ENCODE peak calls at places on chromosomes 5 and 9, in five cellular contexts. One of them, this sample, is unnamed.

GRCh38 chr5:139494256-139494655 is 11.7 kb upstream of the STING1 start:
- DNase-seq in astrocyte: no peak
- DNase-seq in PC-9: no peak
- DNase-seq in IMR-90: no peak
- DNase-seq in fibroblast of pulmonary artery: no peak
- DNase-seq in this sample: no peak

GRCh38 chr9:2179557-2179956 is 164.4 kb downstream of the SMARCA2 start:
- DNase-seq in astrocyte: no peak
- DNase-seq in PC-9: no peak
- DNase-seq in IMR-90: no peak
- DNase-seq in fibroblast of pulmonary artery: no peak
- DNase-seq in this sample: no peak

GRCh38 chr9:36137392-36138004 is 965 bp downstream of the GLIPR2 start:
- DNase-seq in astrocyte: no peak
- DNase-seq in IMR-90: peak
- DNase-seq in fibroblast of pulmonary artery: peak
- DNase-seq in PC-9: no peak
- DNase-seq in this sample: peak

GRCh38 chr5:175711472-175712312 is 53.8 kb downstream of the HRH2 start:
- DNase-seq in PC-9: no peak
- DNase-seq in IMR-90: no peak
- DNase-seq in fibroblast of pulmonary artery: no peak
- DNase-seq in astrocyte: no peak
- DNase-seq in this sample: no peak

GRCh38 chr5:83077662-83078261 is 415 bp downstream of the XRCC4 start:
- DNase-seq in fibroblast of pulmonary artery: peak
- DNase-seq in astrocyte: peak
- DNase-seq in IMR-90: peak
- DNase-seq in PC-9: no peak
- DNase-seq in this sample: peak

GRCh38 chr9:134333234-134333873 is 7.1 kb downstream of the RXRA start:
- DNase-seq in fibroblast of pulmonary artery: no peak
- DNase-seq in PC-9: no peak
- DNase-seq in astrocyte: no peak
- DNase-seq in IMR-90: no peak
- DNase-seq in this sample: peak

GRCh38 chr5:76256116-76256889 is 146.8 kb upstream of the IQGAP2 start:
- DNase-seq in PC-9: peak
- DNase-seq in astrocyte: peak
- DNase-seq in IMR-90: peak
- DNase-seq in fibroblast of pulmonary artery: peak
- DNase-seq in this sample: peak

GRCh38 chr5:164597293-164597900 is 1092.0 kb downstream of the MAT2B start:
- DNase-seq in astrocyte: no peak
- DNase-seq in IMR-90: no peak
- DNase-seq in fibroblast of pulmonary artery: no peak
- DNase-seq in PC-9: no peak
- DNase-seq in this sample: no peak

GRCh38 chr5:127685662-127686061 is 17.5 kb upstream of the CCDC192 start:
- DNase-seq in PC-9: no peak
- DNase-seq in IMR-90: no peak
- DNase-seq in astrocyte: peak
- DNase-seq in fibroblast of pulmonary artery: peak
- DNase-seq in this sample: no peak
- H3K4me3 ChIP-seq in PC-9: no peak
- H3K4me3 ChIP-seq in IMR-90: no peak
- H3K4me3 ChIP-seq in astrocyte: no peak
- H3K4me3 ChIP-seq in fibroblast of pulmonary artery: no peak
- H3K4me3 ChIP-seq in this sample: no peak

GRCh38 chr9:33742519-33742918 is 52.8 kb upstream of the PRSS3 start:
- DNase-seq in PC-9: no peak
- DNase-seq in astrocyte: no peak
- DNase-seq in IMR-90: no peak
- DNase-seq in fibroblast of pulmonary artery: no peak
- DNase-seq in this sample: no peak
- TF ChIP-seq CTCF in PC-9: peak
- TF ChIP-seq CTCF in astrocyte: no peak
- TF ChIP-seq CTCF in IMR-90: no peak
- TF ChIP-seq CTCF in fibroblast of pulmonary artery: no peak
- TF ChIP-seq CTCF in this sample: no peak

GRCh38 chr9:93266521-93267001 is 82.6 kb downstream of the WNK2 start:
- DNase-seq in astrocyte: no peak
- DNase-seq in IMR-90: no peak
- DNase-seq in fibroblast of pulmonary artery: no peak
- DNase-seq in PC-9: no peak
- DNase-seq in this sample: no peak
- H3K4me3 ChIP-seq in astrocyte: no peak
- H3K4me3 ChIP-seq in IMR-90: no peak
- H3K4me3 ChIP-seq in fibroblast of pulmonary artery: no peak
- H3K4me3 ChIP-seq in PC-9: no peak
- H3K4me3 ChIP-seq in this sample: no peak

DNA sequence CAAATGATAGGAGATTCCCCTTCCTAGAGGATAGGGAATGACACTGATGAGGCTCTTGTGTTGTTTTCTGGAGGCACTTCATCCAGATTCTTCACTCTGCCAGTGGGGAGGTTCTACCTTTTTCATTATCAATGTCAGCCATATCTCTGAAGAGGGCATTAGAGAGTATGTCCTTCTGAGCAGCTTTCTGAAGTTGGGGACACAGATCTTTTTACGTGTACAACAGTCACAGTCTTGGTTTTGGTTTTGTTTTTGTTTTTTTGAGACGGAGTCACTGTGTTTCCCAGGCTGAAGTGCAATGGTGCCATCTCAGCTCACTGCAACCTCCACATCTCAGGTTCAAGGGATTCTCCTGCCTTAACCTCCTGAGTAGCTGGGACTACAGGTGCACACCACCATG is 22.6 kb downstream of the CENPH start:
- DNase-seq in fibroblast of pulmonary artery: no peak
- DNase-seq in IMR-90: no peak
- DNase-seq in astrocyte: no peak
- DNase-seq in PC-9: no peak
- DNase-seq in this sample: no peak
- TF ChIP-seq CTCF in fibroblast of pulmonary artery: no peak
- TF ChIP-seq CTCF in IMR-90: no peak
- TF ChIP-seq CTCF in astrocyte: no peak
- TF ChIP-seq CTCF in PC-9: no peak
- TF ChIP-seq CTCF in this sample: no peak

GRCh38 chr5:87924451-87924850 is 344.2 kb downstream of the TMEM161B start:
- DNase-seq in astrocyte: no peak
- DNase-seq in IMR-90: no peak
- DNase-seq in fibroblast of pulmonary artery: no peak
- DNase-seq in PC-9: peak
- DNase-seq in this sample: no peak
- H3K4me3 ChIP-seq in astrocyte: no peak
- H3K4me3 ChIP-seq in IMR-90: no peak
- H3K4me3 ChIP-seq in fibroblast of pulmonary artery: no peak
- H3K4me3 ChIP-seq in PC-9: peak
- H3K4me3 ChIP-seq in this sample: no peak

GRCh38 chr5:133967124-133967523 is 1.3 kb downstream of the C5orf15 start:
- DNase-seq in astrocyte: no peak
- DNase-seq in IMR-90: no peak
- DNase-seq in PC-9: no peak
- DNase-seq in fibroblast of pulmonary artery: peak
- DNase-seq in this sample: peak
- TF ChIP-seq CTCF in astrocyte: no peak
- TF ChIP-seq CTCF in IMR-90: no peak
- TF ChIP-seq CTCF in PC-9: no peak
- TF ChIP-seq CTCF in fibroblast of pulmonary artery: no peak
- TF ChIP-seq CTCF in this sample: no peak

GRCh38 chr5:96340357-96340756 is 92.7 kb downstream of the PCSK1 start:
- DNase-seq in IMR-90: no peak
- DNase-seq in PC-9: no peak
- DNase-seq in astrocyte: peak
- DNase-seq in fibroblast of pulmonary artery: peak
- DNase-seq in this sample: no peak
- H3K4me3 ChIP-seq in IMR-90: no peak
- H3K4me3 ChIP-seq in PC-9: no peak
- H3K4me3 ChIP-seq in astrocyte: no peak
- H3K4me3 ChIP-seq in fibroblast of pulmonary artery: no peak
- H3K4me3 ChIP-seq in this sample: no peak

This sample was measured in foreskin fibroblast.